ENCODE peak calls at places on chromosome 15, in five cellular contexts. One of them, this sample, is unnamed.
A peak's percentile ranks its signal among the peaks of the same experiment; 100 is the strongest.

GRCh38 chr15:70863450-70864218 is 9.7 kb upstream of the LARP6 start:
- DNase-seq in neural progenitor cell: no peak
- DNase-seq in fibroblast of lung: peak; percentile 94
- DNase-seq in astrocyte: peak; percentile 92
- DNase-seq in GM23338: no peak
- DNase-seq in this sample: peak; percentile 96

GRCh38 chr15:84684092-84684491 is 26.1 kb upstream of the NMB start:
- DNase-seq in fibroblast of lung: peak; percentile 63
- DNase-seq in GM23338: no peak
- DNase-seq in astrocyte: peak; percentile 57
- DNase-seq in neural progenitor cell: no peak
- DNase-seq in this sample: peak; percentile 61

GRCh38 chr15:100873029-100873677 is 6.5 kb upstream of the ALDH1A3 start:
- DNase-seq in neural progenitor cell: peak; percentile 73
- DNase-seq in GM23338: peak; percentile 86
- DNase-seq in fibroblast of lung: peak; percentile 74
- DNase-seq in astrocyte: peak; percentile 61
- DNase-seq in this sample: peak; percentile 85

GRCh38 chr15:92009162-92009561 is 155.7 kb downstream of the SLCO3A1 start:
- DNase-seq in neural progenitor cell: no peak
- DNase-seq in astrocyte: no peak
- DNase-seq in GM23338: no peak
- DNase-seq in fibroblast of lung: no peak
- DNase-seq in this sample: no peak

GRCh38 chr15:39195988-39196486 is 384.8 kb upstream of the THBS1 start:
- DNase-seq in astrocyte: peak; percentile 88
- DNase-seq in fibroblast of lung: peak; percentile 92
- DNase-seq in neural progenitor cell: no peak
- DNase-seq in GM23338: no peak
- DNase-seq in this sample: peak; percentile 100

GRCh38 chr15:92670625-92671024 is 15.1 kb upstream of the FAM174B start:
- DNase-seq in fibroblast of lung: no peak
- DNase-seq in astrocyte: no peak
- DNase-seq in neural progenitor cell: no peak
- DNase-seq in GM23338: no peak
- DNase-seq in this sample: no peak

GRCh38 chr15:100292010-100292409 is 49.8 kb downstream of the ADAMTS17 start:
- DNase-seq in astrocyte: no peak
- DNase-seq in neural progenitor cell: no peak
- DNase-seq in fibroblast of lung: no peak
- DNase-seq in GM23338: no peak
- DNase-seq in this sample: no peak

GRCh38 chr15:48334260-48334659 is 3.0 kb downstream of the DUT start:
- DNase-seq in fibroblast of lung: no peak
- DNase-seq in astrocyte: no peak
- DNase-seq in neural progenitor cell: no peak
- DNase-seq in GM23338: peak; percentile 33
- DNase-seq in this sample: no peak

GRCh38 chr15:93759626-93760025 is 471.7 kb upstream of the MCTP2 start:
- DNase-seq in fibroblast of lung: peak; percentile 1
- DNase-seq in GM23338: no peak
- DNase-seq in neural progenitor cell: no peak
- DNase-seq in astrocyte: no peak
- DNase-seq in this sample: peak; percentile 11

GRCh38 chr15:45640610-45641009 is 5.8 kb downstream of the SQOR start:
- DNase-seq in astrocyte: peak; percentile 88
- DNase-seq in fibroblast of lung: peak; percentile 90
- DNase-seq in neural progenitor cell: no peak
- DNase-seq in GM23338: no peak
- DNase-seq in this sample: peak; percentile 98

GRCh38 chr15:41992151-41992802 is 19.9 kb upstream of the EHD4 start:
- DNase-seq in GM23338: no peak
- DNase-seq in astrocyte: no peak
- DNase-seq in neural progenitor cell: no peak
- DNase-seq in fibroblast of lung: no peak
- DNase-seq in this sample: no peak

GRCh38 chr15:86591994-86592746 is 512.5 kb downstream of the AGBL1 start:
- DNase-seq in astrocyte: no peak
- DNase-seq in GM23338: no peak
- DNase-seq in neural progenitor cell: no peak
- DNase-seq in fibroblast of lung: no peak
- DNase-seq in this sample: no peak

GRCh38 chr15:98648654-98649537 is 557 bp downstream of the IGF1R start:
- DNase-seq in astrocyte: peak; percentile 26
- DNase-seq in GM23338: peak; percentile 69
- DNase-seq in neural progenitor cell: peak; percentile 93
- DNase-seq in fibroblast of lung: peak; percentile 58
- DNase-seq in this sample: peak; percentile 55

GRCh38 chr15:69668963-69669362 is 216.3 kb downstream of the RPLP1 start:
- DNase-seq in GM23338: no peak
- DNase-seq in fibroblast of lung: no peak
- DNase-seq in astrocyte: no peak
- DNase-seq in neural progenitor cell: no peak
- DNase-seq in this sample: no peak

GRCh38 chr15:29031502-29032228 is 145.9 kb downstream of the APBA2 start:
- DNase-seq in astrocyte: no peak
- DNase-seq in GM23338: no peak
- DNase-seq in neural progenitor cell: no peak
- DNase-seq in fibroblast of lung: no peak
- DNase-seq in this sample: no peak

GRCh38 chr15:89893027-89893426 is 767 bp downstream of the AP3S2 start:
- DNase-seq in fibroblast of lung: no peak
- DNase-seq in astrocyte: no peak
- DNase-seq in GM23338: no peak
- DNase-seq in neural progenitor cell: no peak
- DNase-seq in this sample: peak; percentile 35

GRCh38 chr15:30036304-30036703 is 46.5 kb upstream of the GOLGA8J start:
- DNase-seq in GM23338: peak; percentile 11
- DNase-seq in astrocyte: no peak
- DNase-seq in neural progenitor cell: no peak
- DNase-seq in fibroblast of lung: no peak
- DNase-seq in this sample: no peak

GRCh38 chr15:58086479-58086878 is 21.0 kb upstream of the ALDH1A2 start:
- DNase-seq in GM23338: no peak
- DNase-seq in astrocyte: no peak
- DNase-seq in fibroblast of lung: peak; percentile 22
- DNase-seq in neural progenitor cell: no peak
- DNase-seq in this sample: peak; percentile 50

GRCh38 chr15:28094732-28095521 is 4.2 kb downstream of the OCA2 start:
- DNase-seq in neural progenitor cell: peak; percentile 60
- DNase-seq in fibroblast of lung: no peak
- DNase-seq in astrocyte: no peak
- DNase-seq in GM23338: peak; percentile 63
- DNase-seq in this sample: no peak

GRCh38 chr15:55742498-55742926 is 440 bp downstream of the PRTG start:
- DNase-seq in fibroblast of lung: peak; percentile 50
- DNase-seq in neural progenitor cell: peak; percentile 66
- DNase-seq in astrocyte: peak; percentile 38
- DNase-seq in GM23338: peak; percentile 23
- DNase-seq in this sample: no peak

GRCh38 chr15:63895787-63896218 is 62.1 kb upstream of the HERC1 start:
- DNase-seq in GM23338: no peak
- DNase-seq in fibroblast of lung: no peak
- DNase-seq in neural progenitor cell: no peak
- DNase-seq in astrocyte: no peak
- DNase-seq in this sample: no peak

DNA sequence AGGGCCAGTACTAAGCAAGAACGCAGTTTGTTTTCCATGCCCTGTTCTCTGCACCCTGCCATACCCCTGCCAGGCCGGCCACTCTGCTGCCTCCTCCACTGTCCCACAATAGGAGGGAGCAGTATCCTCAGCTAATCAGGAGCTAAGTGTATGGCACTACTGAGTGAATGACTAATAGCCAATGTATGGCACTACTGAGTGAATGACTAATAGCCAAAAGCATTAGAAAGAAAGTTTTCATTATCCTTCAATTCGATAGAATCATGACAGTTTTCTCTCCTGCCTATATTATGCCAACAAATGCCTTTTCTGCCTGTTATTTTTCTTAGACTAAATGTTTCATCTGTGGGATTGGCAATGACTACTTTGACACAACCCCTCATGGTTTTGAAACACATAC is 107.5 kb upstream of the CHRM5 start:
- DNase-seq in fibroblast of lung: peak; percentile 74
- DNase-seq in neural progenitor cell: no peak
- DNase-seq in astrocyte: peak; percentile 66
- DNase-seq in GM23338: no peak
- DNase-seq in this sample: peak; percentile 39
- H2AFZ ChIP-seq in fibroblast of lung: no peak overlapping the region
- H2AFZ ChIP-seq in neural progenitor cell: no peak overlapping the region
- H2AFZ ChIP-seq in astrocyte: no peak overlapping the region
- H2AFZ ChIP-seq in GM23338: no peak overlapping the region
- H2AFZ ChIP-seq in this sample: no peak overlapping the region

GRCh38 chr15:80619677-80620076 is 75.4 kb upstream of the ABHD17C start:
- DNase-seq in GM23338: no peak
- DNase-seq in fibroblast of lung: no peak
- DNase-seq in neural progenitor cell: peak; percentile 9
- DNase-seq in astrocyte: no peak
- DNase-seq in this sample: peak; percentile 24
- TF ChIP-seq CTCF in GM23338: peak; percentile 31
- TF ChIP-seq CTCF in fibroblast of lung: peak; percentile 34
- TF ChIP-seq CTCF in neural progenitor cell: peak; percentile 26
- TF ChIP-seq CTCF in astrocyte: no peak
- TF ChIP-seq CTCF in this sample: no peak

GRCh38 chr15:67828379-67828968 is 3.2 kb downstream of the SKOR1 start:
- DNase-seq in neural progenitor cell: peak; percentile 34
- DNase-seq in astrocyte: no peak
- DNase-seq in GM23338: peak; percentile 47
- DNase-seq in fibroblast of lung: no peak
- DNase-seq in this sample: no peak

GRCh38 chr15:67828969-67829646 is 3.8 kb downstream of the SKOR1 start:
- DNase-seq in neural progenitor cell: peak; percentile 56
- DNase-seq in GM23338: peak; percentile 39
- DNase-seq in astrocyte: no peak
- DNase-seq in fibroblast of lung: no peak
- DNase-seq in this sample: no peak

GRCh38 chr15:67831363-67831762 is 6.1 kb downstream of the SKOR1 start:
- DNase-seq in neural progenitor cell: no peak
- DNase-seq in astrocyte: no peak
- DNase-seq in GM23338: no peak
- DNase-seq in fibroblast of lung: no peak
- DNase-seq in this sample: no peak

GRCh38 chr15:67827561-67828378 is 2.5 kb downstream of the SKOR1 start:
- DNase-seq in fibroblast of lung: no peak
- DNase-seq in astrocyte: no peak
- DNase-seq in neural progenitor cell: peak; percentile 75
- DNase-seq in GM23338: peak; percentile 65
- DNase-seq in this sample: no peak

DNA sequence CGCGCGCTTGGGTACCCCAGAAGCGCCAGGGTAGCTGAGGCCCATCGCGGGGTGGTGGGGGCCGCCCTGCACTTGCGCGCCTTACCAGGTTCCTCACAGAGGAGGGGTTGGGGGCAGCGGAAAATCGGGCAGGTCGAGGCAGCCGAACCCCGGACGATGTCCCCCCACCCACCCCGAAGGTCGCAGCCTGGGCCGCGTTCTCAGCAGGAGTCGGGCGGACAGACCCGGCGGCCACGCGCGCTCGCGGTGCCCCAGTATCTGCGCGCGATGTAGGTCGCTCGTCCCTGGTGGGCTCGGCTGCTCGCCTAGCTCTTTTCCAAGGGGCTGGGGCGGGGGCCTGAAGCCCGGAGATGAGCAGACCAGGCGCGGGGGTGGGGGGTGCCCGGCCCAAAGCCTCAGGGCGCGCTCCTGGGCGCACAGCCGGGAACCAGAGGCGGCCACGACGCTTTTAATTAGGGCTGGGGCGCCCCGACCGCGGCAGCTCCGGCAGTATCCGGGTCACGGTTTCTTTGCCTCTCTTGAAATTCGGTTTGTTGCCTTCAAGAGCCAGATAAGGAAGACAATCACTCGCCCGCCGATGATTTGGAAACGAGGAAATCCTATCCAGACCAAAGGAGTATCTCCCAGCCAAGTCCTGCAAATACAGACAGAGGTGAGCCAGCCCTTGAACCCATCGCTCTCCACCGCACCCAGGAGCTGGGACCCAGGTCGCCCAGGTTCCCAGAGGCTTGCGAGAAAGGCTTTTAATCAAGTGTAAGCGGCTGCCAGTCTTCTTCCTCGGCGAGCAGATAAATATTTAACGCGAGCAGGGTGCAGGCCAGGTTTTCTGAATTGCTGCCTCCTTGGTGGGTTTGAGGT is 4.6 kb downstream of the SKOR1 start:
- DNase-seq in astrocyte: no peak
- DNase-seq in neural progenitor cell: peak; percentile 41
- DNase-seq in fibroblast of lung: no peak
- DNase-seq in GM23338: peak; percentile 55
- DNase-seq in this sample: no peak
- TF ChIP-seq EZH2 in astrocyte: no peak
- TF ChIP-seq EZH2 in neural progenitor cell: no peak
- TF ChIP-seq EZH2 in fibroblast of lung: peak; percentile 75
- TF ChIP-seq EZH2 in GM23338: peak; percentile 95
- TF ChIP-seq EZH2 in this sample: no peak

GRCh38 chr15:40226739-40227138 is 12.1 kb upstream of the PAK6 start:
- DNase-seq in neural progenitor cell: no peak
- DNase-seq in GM23338: no peak
- DNase-seq in fibroblast of lung: no peak
- DNase-seq in astrocyte: no peak
- DNase-seq in this sample: no peak

GRCh38 chr15:40217166-40217785 is 21.6 kb upstream of the PAK6 start:
- DNase-seq in neural progenitor cell: peak; percentile 82
- DNase-seq in fibroblast of lung: peak; percentile 52
- DNase-seq in GM23338: peak; percentile 83
- DNase-seq in astrocyte: peak; percentile 33
- DNase-seq in this sample: peak; percentile 48

GRCh38 chr15:40219801-40220200 is 19.1 kb upstream of the PAK6 start:
- DNase-seq in astrocyte: no peak
- DNase-seq in fibroblast of lung: no peak
- DNase-seq in neural progenitor cell: no peak
- DNase-seq in GM23338: no peak
- DNase-seq in this sample: no peak

GRCh38 chr15:40222146-40222545 is 16.7 kb upstream of the PAK6 start:
- DNase-seq in astrocyte: no peak
- DNase-seq in fibroblast of lung: no peak
- DNase-seq in neural progenitor cell: no peak
- DNase-seq in GM23338: no peak
- DNase-seq in this sample: no peak
- H2AFZ ChIP-seq in astrocyte: no peak overlapping the region
- H2AFZ ChIP-seq in fibroblast of lung: no peak overlapping the region
- H2AFZ ChIP-seq in neural progenitor cell: no peak overlapping the region
- H2AFZ ChIP-seq in GM23338: no peak overlapping the region
- H2AFZ ChIP-seq in this sample: no peak overlapping the region

This sample was measured in mammary epithelial cell.